ENCODE peak calls at places on chromosomes 13 and 19, in eight cellular contexts. One of them, this sample, is unnamed.
A peak's percentile ranks its signal among the peaks of the same experiment; 100 is the strongest.

GRCh38 chr13:98190889-98191444 is 13.9 kb upstream of the RNF113B start:
- DNase-seq in thyroid gland: no peak
- DNase-seq in cardiac muscle cell: no peak
- DNase-seq in body of pancreas: no peak
- DNase-seq in cardiac fibroblast: no peak
- DNase-seq in BE2C: peak; percentile 65
- DNase-seq in fibroblast of lung: no peak
- DNase-seq in OCI-LY7: no peak
- DNase-seq in this sample: no peak

GRCh38 chr19:10727599-10728250 is 9.8 kb downstream of the DNM2 start:
- DNase-seq in thyroid gland: no peak
- DNase-seq in body of pancreas: no peak
- DNase-seq in cardiac fibroblast: no peak
- DNase-seq in BE2C: no peak
- DNase-seq in fibroblast of lung: no peak
- DNase-seq in OCI-LY7: no peak
- DNase-seq in cardiac muscle cell: no peak
- DNase-seq in this sample: no peak

GRCh38 chr19:40908981-40909380 is 26.9 kb upstream of the CYP2A7 start:
- DNase-seq in thyroid gland: peak; percentile 40
- DNase-seq in body of pancreas: peak; percentile 66
- DNase-seq in BE2C: no peak
- DNase-seq in cardiac fibroblast: no peak
- DNase-seq in cardiac muscle cell: no peak
- DNase-seq in fibroblast of lung: no peak
- DNase-seq in OCI-LY7: no peak
- DNase-seq in this sample: no peak

GRCh38 chr19:56507446-56508281 is at the start of gene ZNF471:
- DNase-seq in fibroblast of lung: peak; percentile 99
- DNase-seq in cardiac muscle cell: peak; percentile 99
- DNase-seq in OCI-LY7: no peak
- DNase-seq in BE2C: peak; percentile 99
- DNase-seq in cardiac fibroblast: peak; percentile 99
- DNase-seq in body of pancreas: peak; percentile 96
- DNase-seq in thyroid gland: peak; percentile 99
- DNase-seq in this sample: peak; percentile 98

GRCh38 chr19:571127-571974 is 1.0 kb upstream of the BSG start:
- DNase-seq in cardiac muscle cell: peak; percentile 37
- DNase-seq in fibroblast of lung: peak; percentile 40
- DNase-seq in body of pancreas: peak; percentile 38
- DNase-seq in BE2C: peak; percentile 41
- DNase-seq in thyroid gland: peak; percentile 38
- DNase-seq in cardiac fibroblast: no peak
- DNase-seq in OCI-LY7: peak; percentile 74
- DNase-seq in this sample: peak; percentile 16

GRCh38 chr19:39128511-39129079 is 3.0 kb downstream of the PAK4 start:
- DNase-seq in BE2C: no peak
- DNase-seq in fibroblast of lung: no peak
- DNase-seq in cardiac fibroblast: peak; percentile 27
- DNase-seq in thyroid gland: no peak
- DNase-seq in OCI-LY7: no peak
- DNase-seq in body of pancreas: no peak
- DNase-seq in cardiac muscle cell: no peak
- DNase-seq in this sample: no peak

GRCh38 chr13:90415902-90416301 is 931.6 kb upstream of the MIR17HG start:
- DNase-seq in body of pancreas: no peak
- DNase-seq in cardiac muscle cell: no peak
- DNase-seq in BE2C: no peak
- DNase-seq in cardiac fibroblast: no peak
- DNase-seq in thyroid gland: no peak
- DNase-seq in fibroblast of lung: no peak
- DNase-seq in OCI-LY7: no peak
- DNase-seq in this sample: no peak

GRCh38 chr13:45055198-45055901 is 65.0 kb upstream of the GTF2F2 start:
- DNase-seq in thyroid gland: no peak
- DNase-seq in cardiac muscle cell: peak; percentile 85
- DNase-seq in fibroblast of lung: peak; percentile 77
- DNase-seq in BE2C: no peak
- DNase-seq in body of pancreas: no peak
- DNase-seq in cardiac fibroblast: peak; percentile 79
- DNase-seq in OCI-LY7: no peak
- DNase-seq in this sample: peak; percentile 95

GRCh38 chr13:21849323-21849722 is 178.4 kb downstream of the FGF9 start:
- DNase-seq in cardiac fibroblast: peak; percentile 6
- DNase-seq in fibroblast of lung: peak; percentile 44
- DNase-seq in BE2C: no peak
- DNase-seq in body of pancreas: peak; percentile 19
- DNase-seq in cardiac muscle cell: peak; percentile 6
- DNase-seq in thyroid gland: no peak
- DNase-seq in OCI-LY7: peak; percentile 39
- DNase-seq in this sample: peak; percentile 6

GRCh38 chr19:45581576-45581975 is 3.0 kb downstream of the OPA3 start:
- DNase-seq in cardiac fibroblast: no peak
- DNase-seq in cardiac muscle cell: no peak
- DNase-seq in BE2C: no peak
- DNase-seq in OCI-LY7: no peak
- DNase-seq in thyroid gland: no peak
- DNase-seq in body of pancreas: no peak
- DNase-seq in fibroblast of lung: no peak
- DNase-seq in this sample: no peak

GRCh38 chr19:58511353-58512208 is at the start of gene SLC27A5:
- DNase-seq in cardiac muscle cell: no peak
- DNase-seq in thyroid gland: no peak
- DNase-seq in cardiac fibroblast: no peak
- DNase-seq in BE2C: no peak
- DNase-seq in OCI-LY7: no peak
- DNase-seq in body of pancreas: no peak
- DNase-seq in fibroblast of lung: no peak
- DNase-seq in this sample: no peak

GRCh38 chr13:110949628-110950027 is 34.8 kb upstream of the ANKRD10 start:
- DNase-seq in OCI-LY7: no peak
- DNase-seq in body of pancreas: no peak
- DNase-seq in fibroblast of lung: no peak
- DNase-seq in BE2C: no peak
- DNase-seq in thyroid gland: no peak
- DNase-seq in cardiac muscle cell: no peak
- DNase-seq in cardiac fibroblast: no peak
- DNase-seq in this sample: no peak

DNA sequence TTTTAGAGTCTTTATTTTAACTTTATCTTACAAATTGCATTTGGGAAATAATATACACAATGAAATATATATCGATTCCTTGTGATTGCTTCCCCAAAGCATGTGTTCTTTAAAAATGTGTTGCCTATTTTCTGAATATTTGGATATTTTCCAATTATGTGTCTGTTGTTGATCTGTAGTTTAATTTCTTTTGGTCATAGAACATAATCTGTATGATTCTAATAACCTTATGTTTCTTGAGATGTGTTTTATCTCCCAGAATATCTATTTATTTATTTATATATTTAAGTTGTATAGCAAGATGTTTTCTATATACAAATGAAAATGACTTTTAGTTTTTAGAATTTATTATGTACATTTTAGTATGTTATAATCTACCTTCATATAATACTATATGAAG is 710.8 kb upstream of the PCDH20 start:
- DNase-seq in body of pancreas: no peak
- DNase-seq in thyroid gland: no peak
- DNase-seq in cardiac fibroblast: no peak
- DNase-seq in cardiac muscle cell: no peak
- DNase-seq in fibroblast of lung: no peak
- DNase-seq in OCI-LY7: no peak
- DNase-seq in BE2C: no peak
- DNase-seq in this sample: no peak
- TF ChIP-seq CTCF in body of pancreas: no peak
- TF ChIP-seq CTCF in thyroid gland: no peak
- TF ChIP-seq CTCF in cardiac fibroblast: no peak
- TF ChIP-seq CTCF in cardiac muscle cell: no peak
- TF ChIP-seq CTCF in fibroblast of lung: no peak
- TF ChIP-seq CTCF in OCI-LY7: no peak
- TF ChIP-seq CTCF in BE2C: no peak
- TF ChIP-seq CTCF in this sample: no peak

DNA sequence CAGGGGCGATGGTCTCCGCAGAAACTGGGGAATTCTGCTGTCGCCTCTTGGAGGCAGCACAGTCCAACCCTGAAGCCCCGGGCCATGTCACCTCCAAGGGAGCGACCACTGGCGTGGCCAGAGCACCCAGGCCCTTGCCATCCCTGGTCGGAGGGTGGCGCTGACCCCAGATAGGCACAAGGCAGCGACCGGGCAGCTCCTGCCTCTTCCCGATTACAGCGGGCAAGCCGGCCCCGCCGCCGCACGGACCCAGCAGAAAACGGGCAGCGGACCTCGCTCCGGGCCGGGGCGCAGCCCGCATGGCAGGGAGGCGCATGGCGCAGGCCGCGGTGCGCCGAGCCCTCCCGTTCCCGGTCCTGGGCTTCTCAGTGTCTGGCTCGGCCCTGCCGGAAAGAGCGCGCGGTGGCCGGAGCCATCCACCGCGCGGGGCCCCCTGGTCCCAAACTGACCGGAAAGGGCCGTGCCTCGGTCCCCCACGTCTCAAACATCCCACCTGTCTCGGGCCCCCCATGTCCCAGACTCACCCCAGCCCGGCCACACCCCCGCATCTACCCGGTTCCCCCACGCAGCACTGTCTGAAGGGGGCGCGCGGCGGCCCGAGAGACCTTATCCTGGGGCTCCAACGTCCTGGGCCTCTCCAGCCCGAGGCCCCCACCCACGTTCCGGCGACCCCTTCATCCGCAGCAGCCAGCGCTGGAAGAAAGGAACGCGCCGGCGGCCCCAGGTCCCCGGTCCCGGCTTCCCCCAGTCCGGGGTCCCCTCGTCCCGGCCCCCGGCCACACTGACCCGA is 725 bp downstream of the CERS1 start:
- DNase-seq in thyroid gland: peak; percentile 61
- DNase-seq in BE2C: peak; percentile 76
- DNase-seq in cardiac fibroblast: peak; percentile 33
- DNase-seq in OCI-LY7: peak; percentile 34
- DNase-seq in body of pancreas: no peak
- DNase-seq in fibroblast of lung: peak; percentile 31
- DNase-seq in cardiac muscle cell: peak; percentile 24
- DNase-seq in this sample: peak; percentile 34
- H3K4me3 ChIP-seq in thyroid gland: peak overlapping the region; percentile 20
- H3K4me3 ChIP-seq in BE2C: peak overlapping the region; percentile 61
- H3K4me3 ChIP-seq in cardiac fibroblast: peak overlapping the region; percentile 41
- H3K4me3 ChIP-seq in OCI-LY7: no peak overlapping the region
- H3K4me3 ChIP-seq in body of pancreas: no peak overlapping the region
- H3K4me3 ChIP-seq in fibroblast of lung: peak overlapping the region; percentile 34
- H3K4me3 ChIP-seq in cardiac muscle cell: peak overlapping the region; percentile 84
- H3K4me3 ChIP-seq in this sample: peak overlapping the region; percentile 22

GRCh38 chr13:29383476-29383875 is 212.0 kb downstream of the SLC7A1 start:
- DNase-seq in thyroid gland: no peak
- DNase-seq in BE2C: no peak
- DNase-seq in OCI-LY7: no peak
- DNase-seq in body of pancreas: no peak
- DNase-seq in cardiac fibroblast: no peak
- DNase-seq in cardiac muscle cell: no peak
- DNase-seq in fibroblast of lung: no peak
- DNase-seq in this sample: no peak

GRCh38 chr13:29382021-29382420 is 213.5 kb downstream of the SLC7A1 start:
- DNase-seq in thyroid gland: no peak
- DNase-seq in cardiac fibroblast: no peak
- DNase-seq in OCI-LY7: no peak
- DNase-seq in fibroblast of lung: no peak
- DNase-seq in BE2C: no peak
- DNase-seq in cardiac muscle cell: no peak
- DNase-seq in body of pancreas: no peak
- DNase-seq in this sample: no peak

GRCh38 chr13:29384466-29384865 is 211.0 kb downstream of the SLC7A1 start:
- DNase-seq in BE2C: peak; percentile 93
- DNase-seq in thyroid gland: no peak
- DNase-seq in OCI-LY7: no peak
- DNase-seq in fibroblast of lung: no peak
- DNase-seq in cardiac fibroblast: peak; percentile 1
- DNase-seq in body of pancreas: no peak
- DNase-seq in cardiac muscle cell: no peak
- DNase-seq in this sample: no peak

GRCh38 chr13:29379281-29379680 is 216.2 kb downstream of the SLC7A1 start:
- DNase-seq in thyroid gland: no peak
- DNase-seq in fibroblast of lung: no peak
- DNase-seq in body of pancreas: no peak
- DNase-seq in BE2C: no peak
- DNase-seq in cardiac fibroblast: no peak
- DNase-seq in OCI-LY7: no peak
- DNase-seq in cardiac muscle cell: no peak
- DNase-seq in this sample: no peak
- TF ChIP-seq CTCF in thyroid gland: no peak
- TF ChIP-seq CTCF in fibroblast of lung: no peak
- TF ChIP-seq CTCF in body of pancreas: no peak
- TF ChIP-seq CTCF in BE2C: peak; percentile 24
- TF ChIP-seq CTCF in cardiac fibroblast: no peak
- TF ChIP-seq CTCF in OCI-LY7: no peak
- TF ChIP-seq CTCF in cardiac muscle cell: no peak
- TF ChIP-seq CTCF in this sample: no peak

DNA sequence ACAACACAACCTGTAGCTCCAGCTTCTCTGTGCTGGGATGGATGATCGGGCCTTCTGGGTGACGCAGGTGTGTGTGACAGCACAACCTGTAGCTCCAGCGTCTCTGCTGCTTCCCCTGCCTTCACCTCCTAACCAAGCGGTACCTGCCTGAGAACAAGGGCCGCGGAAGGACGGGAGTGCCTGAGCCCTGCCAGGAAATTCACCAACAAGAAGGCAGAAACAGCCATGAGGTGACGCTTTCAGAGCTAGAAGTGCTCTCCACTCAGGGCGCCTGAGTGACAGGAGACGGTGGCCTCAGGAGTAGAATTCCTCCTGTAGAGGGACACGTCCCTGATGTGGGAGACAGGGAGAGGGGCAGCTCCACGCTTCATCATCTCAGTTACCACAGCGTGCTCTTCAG is 17.4 kb downstream of the ZNF331 start:
- DNase-seq in body of pancreas: no peak
- DNase-seq in cardiac muscle cell: no peak
- DNase-seq in cardiac fibroblast: no peak
- DNase-seq in thyroid gland: peak; percentile 18
- DNase-seq in OCI-LY7: no peak
- DNase-seq in BE2C: no peak
- DNase-seq in fibroblast of lung: no peak
- DNase-seq in this sample: no peak
- H3K4me3 ChIP-seq in body of pancreas: no peak overlapping the region
- H3K4me3 ChIP-seq in cardiac muscle cell: no peak overlapping the region
- H3K4me3 ChIP-seq in cardiac fibroblast: no peak overlapping the region
- H3K4me3 ChIP-seq in thyroid gland: no peak overlapping the region
- H3K4me3 ChIP-seq in OCI-LY7: no peak overlapping the region
- H3K4me3 ChIP-seq in BE2C: no peak overlapping the region
- H3K4me3 ChIP-seq in fibroblast of lung: no peak overlapping the region
- H3K4me3 ChIP-seq in this sample: peak overlapping the region; percentile 60

GRCh38 chr13:47588676-47589075 is 412.4 kb downstream of the SUCLA2 start:
- DNase-seq in cardiac muscle cell: peak; percentile 12
- DNase-seq in thyroid gland: no peak
- DNase-seq in OCI-LY7: no peak
- DNase-seq in cardiac fibroblast: no peak
- DNase-seq in body of pancreas: no peak
- DNase-seq in fibroblast of lung: no peak
- DNase-seq in BE2C: no peak
- DNase-seq in this sample: no peak
- TF ChIP-seq CTCF in cardiac muscle cell: peak; percentile 10
- TF ChIP-seq CTCF in thyroid gland: no peak
- TF ChIP-seq CTCF in OCI-LY7: peak; percentile 60
- TF ChIP-seq CTCF in cardiac fibroblast: peak; percentile 5
- TF ChIP-seq CTCF in body of pancreas: no peak
- TF ChIP-seq CTCF in fibroblast of lung: peak; percentile 8
- TF ChIP-seq CTCF in BE2C: no peak
- TF ChIP-seq CTCF in this sample: peak; percentile 29